ENCODE peak calls at places on chromosome 12, in four cellular contexts. H is neural crest cell, X is smooth muscle cell of the brain vasculature, T is hepatic stellate cell. P is an unnamed sample.

GRCh38 chr12:113232787-113233585 is 11.7 kb downstream of the TPCN1 start:
- DNase-seq in H (no peak), X (peak; percentile 69), T (no peak), P (peak; percentile 82)

GRCh38 chr12:54147186-54147585 is 41.6 kb downstream of the SMUG1 start:
- DNase-seq in H (no peak), X (no peak), T (no peak), P (no peak)

GRCh38 chr12:45986646-45987338 is 3.6 kb downstream of the SCAF11 start:
- DNase-seq in H (no peak), X (no peak), T (no peak), P (no peak)

GRCh38 chr12:120118710-120119097 is 2.2 kb upstream of the RAB35 start:
- DNase-seq in H (no peak), X (no peak), T (no peak), P (no peak)

GRCh38 chr12:42382013-42382696 is 56.2 kb downstream of the PPHLN1 start:
- DNase-seq in H (no peak), X (no peak), T (no peak), P (no peak)

GRCh38 chr12:4148418-4149056 is 125.0 kb upstream of the CCND2 start:
- DNase-seq in H (no peak), X (no peak), T (no peak), P (no peak)

GRCh38 chr12:115648463-115648862 is 629.0 kb downstream of the MED13L start:
- DNase-seq in H (no peak), X (no peak), T (no peak), P (no peak)

GRCh38 chr12:116436561-116437249 is 122.5 kb upstream of the MAP1LC3B2 start:
- DNase-seq in H (no peak), X (no peak), T (no peak), P (no peak)

GRCh38 chr12:13052414-13052813 is 8.2 kb downstream of the FAM234B start:
- DNase-seq in H (no peak), X (no peak), T (no peak), P (no peak)

GRCh38 chr12:122121341-122122192 is 43.0 kb downstream of the MLXIP start:
- DNase-seq in H (no peak), X (no peak), T (no peak), P (no peak)

GRCh38 chr12:25670076-25671055 is 117.3 kb upstream of the LMNTD1 start:
- DNase-seq in H (no peak), X (no peak), T (no peak), P (no peak)

GRCh38 chr12:46084666-46085631 is 94.6 kb upstream of the SCAF11 start:
- DNase-seq in H (no peak), X (no peak), T (no peak), P (no peak)

GRCh38 chr12:1226951-1227350 is 235.9 kb downstream of the ERC1 start:
- DNase-seq in H (no peak), X (no peak), T (no peak), P (no peak)

GRCh38 chr12:112555621-112556233 is 137.0 kb downstream of the PTPN11 start:
- DNase-seq in H (no peak), X (no peak), T (no peak), P (no peak)

GRCh38 chr12:51377099-51377984 is 13.9 kb downstream of the GALNT6 start:
- DNase-seq in H (no peak), X (no peak), T (no peak), P (no peak)